ENCODE peak calls at places on chromosome 13, in eight cellular contexts. N is Peyer's patch, K is HepG2, P is heart left ventricle, C is adrenal gland, O is uterus, H is upper lobe of left lung, B is HCT116. E is an unnamed sample. For H3K27me3, the result is how much of the 10 kb centered on the place peaks cover.

GRCh38 chr13:53160211-53160610 is 131.6 kb downstream of the OLFM4 start:
- DNase-seq in N (no peak), K (no peak), P (no peak), C (no peak), O (no peak), H (peak), B (no peak), E (no peak)

GRCh38 chr13:98570929-98571372 is 6.0 kb downstream of the STK24 start:
- DNase-seq in N (peak), K (peak), P (no peak), C (peak), O (peak), H (no peak), B (peak), E (peak)

GRCh38 chr13:113120300-113121182 is 2.1 kb upstream of the F10 start:
- DNase-seq in N (no peak), K (no peak), P (no peak), C (no peak), O (no peak), H (no peak), B (no peak), E (no peak)

GRCh38 chr13:40452741-40453665 is 213.4 kb downstream of the FOXO1 start:
- DNase-seq in N (no peak), K (peak), P (no peak), C (no peak), O (no peak), H (no peak), B (no peak), E (no peak)

GRCh38 chr13:27839809-27840467 is 47.7 kb downstream of the GSX1 start:
- DNase-seq in N (no peak), K (no peak), P (no peak), C (no peak), O (no peak), H (no peak), B (peak), E (no peak)

GRCh38 chr13:100789968-100790367 is 115.4 kb upstream of the TMTC4 start:
- DNase-seq in N (no peak), K (no peak), P (no peak), C (no peak), O (no peak), H (no peak), B (no peak), E (no peak)

GRCh38 chr13:31131470-31131961 is 30.2 kb downstream of the HSPH1 start:
- DNase-seq in N (no peak), K (no peak), P (no peak), C (no peak), O (no peak), H (no peak), B (no peak), E (no peak)

GRCh38 chr13:91894311-91894710 is 495.9 kb downstream of the GPC5 start:
- DNase-seq in N (no peak), K (no peak), P (no peak), C (no peak), O (no peak), H (no peak), B (no peak), E (no peak)

GRCh38 chr13:114128624-114129522 is 3.5 kb downstream of the RASA3 start:
- DNase-seq in N (peak), K (no peak), P (peak), C (peak), O (peak), H (peak), B (peak), E (peak)

GRCh38 chr13:49238621-49239020 is 9.1 kb upstream of the CDADC1 start:
- DNase-seq in N (no peak), K (no peak), P (no peak), C (no peak), O (no peak), H (no peak), B (no peak), E (no peak)

GRCh38 chr13:87680298-87680697 is 9.1 kb downstream of the SLITRK5 start:
- DNase-seq in N (no peak), K (no peak), P (no peak), C (no peak), O (no peak), H (no peak), B (no peak), E (no peak)

GRCh38 chr13:77650409-77650808 is 47.1 kb upstream of the SLAIN1 start:
- DNase-seq in N (no peak), K (no peak), P (no peak), C (no peak), O (no peak), H (no peak), B (no peak), E (no peak)

GRCh38 chr13:75761373-75761772 is 125.2 kb downstream of the LMO7 start:
- DNase-seq in N (no peak), K (no peak), P (no peak), C (no peak), O (no peak), H (no peak), B (no peak), E (no peak)

GRCh38 chr13:40069173-40070044 is 413.9 kb downstream of the COG6 start:
- DNase-seq in N (peak), K (peak), P (peak), C (peak), O (peak), H (no peak), B (peak), E (peak)

GRCh38 chr13:60562081-60562764 is 165.2 kb downstream of the TDRD3 start:
- DNase-seq in N (no peak), K (no peak), P (no peak), C (no peak), O (no peak), H (no peak), B (no peak), E (no peak)

GRCh38 chr13:89282241-89282640 is 1611.1 kb downstream of the SLITRK5 start:
- DNase-seq in N (no peak), K (no peak), P (no peak), C (no peak), O (no peak), H (no peak), B (no peak), E (no peak)

DNA sequence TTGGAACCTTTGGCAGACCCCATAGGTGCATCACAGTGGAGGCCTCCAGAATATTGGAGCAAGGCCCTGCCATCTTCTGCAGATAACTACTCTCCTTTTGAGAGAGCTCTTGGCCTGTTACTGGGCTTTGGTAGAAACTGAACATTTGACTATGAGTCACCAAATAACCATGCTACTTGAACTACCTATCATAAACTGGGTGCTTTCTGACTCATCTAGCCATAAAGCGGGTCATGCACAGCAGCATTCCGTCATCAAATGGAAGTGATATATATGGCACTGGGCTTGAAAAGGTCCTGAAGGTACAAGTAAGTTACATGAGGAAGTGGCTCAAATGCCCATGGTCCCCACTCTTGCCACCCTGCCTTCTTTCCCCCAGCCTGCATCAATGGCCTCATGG is 782.5 kb upstream of the SLITRK6 start:
- DNase-seq in N (no peak), K (no peak), P (no peak), C (no peak), O (no peak), H (no peak), B (no peak), E (no peak)
- H3K4me3 ChIP-seq in N (no peak), K (no peak), P (no peak), C (no peak), O (no peak), H (no peak), B (no peak), E (no peak)

DNA sequence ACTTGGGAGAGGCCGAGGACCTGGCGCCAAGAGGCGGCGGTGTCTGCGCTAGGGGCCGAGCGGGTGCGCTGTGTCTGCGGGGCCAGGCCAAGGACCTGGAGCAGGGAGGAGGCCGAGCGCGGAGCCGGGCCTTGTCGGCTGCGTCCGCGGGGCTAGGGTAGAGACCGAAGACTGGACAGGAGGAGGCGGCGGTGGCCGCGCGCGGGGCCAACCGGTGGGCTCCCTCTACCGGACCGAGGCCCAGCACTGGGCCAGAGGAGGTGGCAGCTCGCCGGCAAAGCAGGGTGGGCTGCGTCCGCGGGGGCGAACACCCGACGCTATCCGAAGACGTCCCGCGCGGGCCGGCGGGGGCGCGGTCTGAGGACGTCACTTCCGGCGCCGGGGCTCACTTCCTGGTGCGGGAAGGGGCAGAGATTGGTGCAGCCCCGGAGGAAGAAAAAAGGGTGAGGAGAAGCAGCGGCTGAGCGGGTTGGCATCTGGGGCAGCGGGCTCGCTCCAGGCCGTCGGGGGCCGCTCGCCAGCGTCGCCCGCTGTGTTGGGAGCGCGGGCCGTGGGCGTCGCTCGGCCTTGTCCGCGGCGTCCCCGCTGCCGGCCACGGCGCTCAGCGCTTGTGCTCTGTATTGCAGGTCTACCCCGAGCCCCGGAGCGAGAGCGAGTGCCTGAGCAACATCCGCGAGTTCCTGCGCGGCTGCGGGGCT is 38.3 kb downstream of the ARHGEF7 start:
- DNase-seq in N (peak), K (peak), P (peak), C (peak), O (peak), H (peak), B (peak), E (peak)
- TF ChIP-seq POLR2A in N (peak), K (peak), P (peak), C (peak), O (peak), H (peak), B (no peak), E (peak)

DNA sequence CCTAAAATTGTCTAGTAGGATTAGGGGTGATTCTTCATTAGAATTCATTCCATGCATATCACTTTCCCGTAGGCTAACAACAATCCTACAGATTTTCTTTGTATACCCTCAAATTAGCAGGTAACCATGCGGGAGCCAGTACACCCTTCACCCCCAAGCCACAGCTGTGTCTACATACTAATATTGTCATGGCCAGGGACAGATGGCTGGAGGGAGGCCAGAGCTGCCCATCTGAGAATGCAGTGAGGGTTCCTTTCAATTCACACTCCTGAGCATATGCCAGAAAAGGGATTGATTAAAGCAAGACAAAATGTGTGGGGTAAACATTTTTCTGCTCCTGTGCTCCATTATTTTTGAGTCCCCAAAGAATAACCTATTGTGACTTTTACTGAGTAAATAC is 68.9 kb downstream of the FREM2 start:
- DNase-seq in N (no peak), K (no peak), P (no peak), C (no peak), O (no peak), H (no peak), B (no peak), E (peak)
- H3K27me3 ChIP-seq in N (under half), K (under half), P (under half), C (under half), O (under half), H (under half), B (under half), E (under half)

DNA sequence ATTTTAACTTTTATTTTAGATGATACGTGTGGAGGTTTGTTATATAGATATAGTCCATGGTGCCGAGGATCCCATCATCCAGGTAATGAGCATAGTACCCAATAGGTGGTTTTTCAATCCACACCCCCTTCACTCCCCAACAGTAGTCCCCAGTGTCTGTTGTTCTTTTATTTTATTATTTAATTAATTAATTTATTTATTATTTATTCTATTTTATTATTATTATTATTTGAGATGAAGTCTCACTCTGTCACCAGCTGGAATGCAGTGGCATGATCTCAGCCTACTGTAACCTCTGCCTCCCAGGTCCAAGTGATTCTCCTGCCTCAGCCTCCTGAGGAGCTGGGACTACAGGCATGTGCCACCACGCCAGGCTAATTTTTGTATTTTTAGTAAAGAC is 2086.2 kb downstream of the PCDH9 start:
- DNase-seq in N (no peak), K (no peak), P (no peak), C (no peak), O (no peak), H (no peak), B (no peak), E (no peak)
- H3K4me3 ChIP-seq in N (no peak), K (no peak), P (no peak), C (no peak), O (no peak), H (no peak), B (no peak), E (no peak)

GRCh38 chr13:51976423-51976822 is 34.8 kb downstream of the ATP7B start:
- DNase-seq in N (no peak), K (no peak), P (no peak), C (no peak), O (no peak), H (no peak), B (no peak), E (no peak)
- TF ChIP-seq POLR2A in N (no peak), K (no peak), P (no peak), C (no peak), O (no peak), H (no peak), B (no peak), E (no peak)

DNA sequence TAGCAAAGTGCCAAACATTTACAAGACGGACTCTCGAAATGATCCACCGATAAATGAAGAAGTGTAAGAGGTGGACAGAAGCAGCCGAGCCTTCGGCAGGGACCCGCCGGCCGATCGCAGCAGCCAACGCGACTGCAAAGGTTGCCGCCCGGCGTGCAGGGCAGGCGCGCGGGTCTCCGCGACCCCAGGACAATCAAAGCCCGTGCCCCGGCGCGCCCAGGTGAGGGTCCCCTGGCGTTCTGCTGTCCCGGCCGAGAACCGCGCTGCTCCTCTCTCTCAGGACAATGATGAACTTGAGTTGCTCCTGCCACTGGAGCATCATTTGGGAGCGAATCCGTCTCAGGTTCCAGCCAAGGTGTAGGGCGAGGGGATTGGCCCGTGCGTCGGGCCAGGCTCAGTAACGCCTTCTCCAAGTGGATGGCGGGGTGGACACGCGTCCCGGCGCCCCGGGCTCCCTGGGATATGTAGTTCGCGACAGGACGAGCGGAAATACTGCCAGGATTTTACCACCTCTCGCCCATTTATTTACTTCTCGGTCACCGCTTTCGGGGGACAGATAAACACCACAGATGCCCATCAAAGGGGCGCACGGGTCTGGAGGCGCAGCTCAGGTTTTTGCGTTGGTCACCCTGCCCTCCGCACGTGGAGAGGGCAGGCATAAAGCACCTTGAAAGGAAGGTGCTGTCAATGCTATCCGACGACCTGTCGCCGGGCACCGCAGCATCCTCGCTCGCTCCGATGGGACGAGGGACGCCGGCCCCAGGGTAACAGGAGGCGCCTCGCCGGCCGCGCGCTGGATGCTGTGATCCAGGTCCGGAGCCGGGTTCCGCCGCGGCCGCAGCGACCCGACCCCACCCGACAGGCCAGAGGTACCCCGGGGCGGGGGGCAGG is at the start of the genes BIVM and POGLUT2:
- DNase-seq in N (peak), K (peak), P (peak), C (peak), O (peak), H (peak), B (peak), E (peak)
- H3K27me3 ChIP-seq in N (under half), K (under half), P (under half), C (under half), O (under half), H (under half), B (under half), E (under half)